ENCODE peak calls at places on chromosomes 6 and 20, in six cellular contexts. One of them, this sample, is unnamed.

GRCh38 chr20:58406422-58407001 is 17.5 kb downstream of the VAPB start:
- DNase-seq in PC-9: no peak
- DNase-seq in H1: no peak
- DNase-seq in fibroblast of lung: peak
- DNase-seq in A673: peak
- DNase-seq in MM.1S: no peak
- DNase-seq in this sample: no peak

GRCh38 chr6:36752187-36752885 is 54.7 kb downstream of the RAB44 start:
- DNase-seq in H1: no peak
- DNase-seq in PC-9: peak
- DNase-seq in A673: no peak
- DNase-seq in fibroblast of lung: no peak
- DNase-seq in MM.1S: peak
- DNase-seq in this sample: no peak

GRCh38 chr6:157148391-157149323 is 174.7 kb downstream of the TMEM242 start:
- DNase-seq in H1: no peak
- DNase-seq in fibroblast of lung: peak
- DNase-seq in PC-9: peak
- DNase-seq in MM.1S: no peak
- DNase-seq in A673: peak
- DNase-seq in this sample: no peak

GRCh38 chr20:64101731-64102621 is 5.4 kb downstream of the NPBWR2 start:
- DNase-seq in A673: peak
- DNase-seq in PC-9: peak
- DNase-seq in fibroblast of lung: no peak
- DNase-seq in H1: no peak
- DNase-seq in MM.1S: peak
- DNase-seq in this sample: no peak

GRCh38 chr6:158783851-158784250 is 35.3 kb downstream of the EZR start:
- DNase-seq in A673: no peak
- DNase-seq in fibroblast of lung: no peak
- DNase-seq in H1: no peak
- DNase-seq in MM.1S: no peak
- DNase-seq in PC-9: no peak
- DNase-seq in this sample: no peak

GRCh38 chr6:72554761-72555221 is 67.1 kb upstream of the KCNQ5 start:
- DNase-seq in A673: no peak
- DNase-seq in fibroblast of lung: peak
- DNase-seq in PC-9: no peak
- DNase-seq in H1: no peak
- DNase-seq in MM.1S: no peak
- DNase-seq in this sample: no peak

GRCh38 chr6:73231986-73232391 is 6.7 kb upstream of the KHDC1L start:
- DNase-seq in A673: no peak
- DNase-seq in fibroblast of lung: peak
- DNase-seq in H1: no peak
- DNase-seq in PC-9: no peak
- DNase-seq in MM.1S: peak
- DNase-seq in this sample: no peak

GRCh38 chr20:13681248-13682125 is 42.8 kb upstream of the TASP1 start:
- DNase-seq in H1: no peak
- DNase-seq in fibroblast of lung: no peak
- DNase-seq in PC-9: no peak
- DNase-seq in A673: no peak
- DNase-seq in MM.1S: peak
- DNase-seq in this sample: no peak

GRCh38 chr6:135351635-135352034 is 145.9 kb downstream of the AHI1 start:
- DNase-seq in A673: no peak
- DNase-seq in H1: no peak
- DNase-seq in fibroblast of lung: no peak
- DNase-seq in MM.1S: no peak
- DNase-seq in PC-9: no peak
- DNase-seq in this sample: no peak

GRCh38 chr6:80022803-80023202 is 18.4 kb downstream of the TTK start:
- DNase-seq in H1: no peak
- DNase-seq in fibroblast of lung: peak
- DNase-seq in A673: no peak
- DNase-seq in PC-9: no peak
- DNase-seq in MM.1S: no peak
- DNase-seq in this sample: no peak

GRCh38 chr6:149488815-149489214 is 4.0 kb upstream of the ZC3H12D start:
- DNase-seq in A673: no peak
- DNase-seq in H1: no peak
- DNase-seq in PC-9: no peak
- DNase-seq in fibroblast of lung: no peak
- DNase-seq in MM.1S: no peak
- DNase-seq in this sample: no peak

GRCh38 chr6:138588805-138589434 is 89.6 kb upstream of the NHSL1 start:
- DNase-seq in MM.1S: peak
- DNase-seq in H1: no peak
- DNase-seq in fibroblast of lung: peak
- DNase-seq in PC-9: peak
- DNase-seq in A673: peak
- DNase-seq in this sample: no peak

GRCh38 chr6:127182501-127182900 is 64.0 kb downstream of the RSPO3 start:
- DNase-seq in MM.1S: no peak
- DNase-seq in fibroblast of lung: peak
- DNase-seq in A673: peak
- DNase-seq in H1: no peak
- DNase-seq in PC-9: no peak
- DNase-seq in this sample: no peak

GRCh38 chr6:18389479-18389878 is 2.3 kb downstream of the RNF144B start:
- DNase-seq in PC-9: no peak
- DNase-seq in fibroblast of lung: peak
- DNase-seq in H1: no peak
- DNase-seq in MM.1S: no peak
- DNase-seq in A673: no peak
- DNase-seq in this sample: no peak
- H3K4me3 ChIP-seq in PC-9: peak
- H3K4me3 ChIP-seq in fibroblast of lung: no peak
- H3K4me3 ChIP-seq in H1: no peak
- H3K4me3 ChIP-seq in MM.1S: no peak
- H3K4me3 ChIP-seq in A673: no peak
- H3K4me3 ChIP-seq in this sample: peak

GRCh38 chr6:16873698-16874097 is 112.4 kb upstream of the ATXN1 start:
- DNase-seq in A673: no peak
- DNase-seq in H1: no peak
- DNase-seq in fibroblast of lung: no peak
- DNase-seq in MM.1S: no peak
- DNase-seq in PC-9: no peak
- DNase-seq in this sample: no peak

GRCh38 chr6:16871047-16871446 is 109.8 kb upstream of the ATXN1 start:
- DNase-seq in PC-9: no peak
- DNase-seq in A673: no peak
- DNase-seq in H1: no peak
- DNase-seq in MM.1S: no peak
- DNase-seq in fibroblast of lung: no peak
- DNase-seq in this sample: no peak

GRCh38 chr6:16876201-16876600 is 114.9 kb upstream of the ATXN1 start:
- DNase-seq in PC-9: no peak
- DNase-seq in A673: no peak
- DNase-seq in MM.1S: no peak
- DNase-seq in fibroblast of lung: peak
- DNase-seq in H1: no peak
- DNase-seq in this sample: no peak

GRCh38 chr6:16868968-16869367 is 107.7 kb upstream of the ATXN1 start:
- DNase-seq in A673: no peak
- DNase-seq in PC-9: peak
- DNase-seq in MM.1S: no peak
- DNase-seq in fibroblast of lung: peak
- DNase-seq in H1: no peak
- DNase-seq in this sample: no peak

DNA sequence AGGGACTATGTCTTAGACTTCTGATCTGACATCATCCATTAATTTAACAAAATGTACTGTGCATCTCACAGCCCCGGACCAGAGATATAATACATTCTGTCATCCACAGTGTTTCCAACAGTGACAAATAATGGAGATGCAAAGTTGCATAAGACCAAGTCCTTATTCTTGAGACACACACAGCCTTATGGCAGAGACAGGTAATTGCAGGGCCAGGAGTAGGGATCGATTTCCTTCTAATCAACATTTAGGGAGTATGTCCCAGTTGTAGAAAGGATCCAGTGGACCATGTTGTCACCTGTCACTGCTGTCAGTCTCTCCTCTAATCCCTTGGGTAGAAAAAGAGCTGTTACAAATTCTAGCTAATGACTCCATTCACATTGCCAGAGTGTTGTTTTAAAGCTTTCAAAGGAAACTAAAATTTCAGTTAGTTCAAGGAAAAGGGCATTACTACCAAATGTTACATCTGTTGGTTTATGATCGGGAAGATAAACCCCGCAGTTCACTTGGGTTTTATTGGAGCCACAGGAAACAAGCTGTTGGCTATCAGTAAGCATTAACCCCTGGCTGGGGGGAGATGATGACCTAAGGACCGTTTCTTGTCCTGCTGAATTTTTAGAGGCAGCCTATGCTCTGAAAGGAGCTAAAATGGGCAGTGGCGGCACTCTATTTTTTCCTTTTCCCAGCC is 111.4 kb upstream of the ATXN1 start:
- DNase-seq in H1: no peak
- DNase-seq in MM.1S: no peak
- DNase-seq in A673: no peak
- DNase-seq in fibroblast of lung: no peak
- DNase-seq in PC-9: no peak
- DNase-seq in this sample: no peak
- TF ChIP-seq CTCF in H1: peak
- TF ChIP-seq CTCF in MM.1S: no peak
- TF ChIP-seq CTCF in A673: peak
- TF ChIP-seq CTCF in fibroblast of lung: no peak
- TF ChIP-seq CTCF in PC-9: no peak
- TF ChIP-seq CTCF in this sample: peak

DNA sequence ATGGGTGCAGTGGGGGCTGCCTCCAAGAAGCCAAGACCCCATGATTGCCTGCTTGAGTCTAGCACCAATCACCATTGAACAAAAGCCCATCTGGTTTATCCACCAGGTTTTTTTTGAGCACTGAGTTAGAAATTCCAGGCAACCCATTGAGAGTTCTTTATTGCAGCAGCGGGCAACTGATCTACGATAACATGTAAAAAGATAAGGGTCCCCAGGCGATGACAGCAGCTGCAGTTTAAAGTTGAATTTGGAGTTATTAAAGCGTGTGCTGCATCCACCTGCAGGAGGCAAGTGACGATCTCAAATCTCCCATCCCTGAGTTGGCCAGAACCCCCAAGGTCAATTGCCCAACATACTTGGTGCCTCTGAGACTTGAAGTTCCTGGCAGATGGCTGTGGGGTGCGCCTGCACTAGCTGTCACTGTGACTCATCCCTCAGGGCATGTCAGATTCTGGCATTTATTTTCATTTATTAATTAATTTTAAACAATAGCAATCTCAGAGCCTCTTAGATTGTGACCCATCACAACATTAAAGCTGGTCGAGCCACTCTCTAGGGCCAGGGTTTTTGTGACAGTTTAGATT is 290.4 kb upstream of the SULF2 start:
- DNase-seq in A673: no peak
- DNase-seq in PC-9: peak
- DNase-seq in fibroblast of lung: no peak
- DNase-seq in MM.1S: no peak
- DNase-seq in H1: no peak
- DNase-seq in this sample: no peak
- TF ChIP-seq EZH2 in A673: no peak
- TF ChIP-seq EZH2 in PC-9: no peak
- TF ChIP-seq EZH2 in fibroblast of lung: no peak
- TF ChIP-seq EZH2 in MM.1S: no peak
- TF ChIP-seq EZH2 in H1: no peak
- TF ChIP-seq EZH2 in this sample: no peak

GRCh38 chr6:101403566-101403965 is 10.1 kb downstream of the GRIK2 start:
- DNase-seq in MM.1S: no peak
- DNase-seq in fibroblast of lung: no peak
- DNase-seq in H1: no peak
- DNase-seq in A673: no peak
- DNase-seq in PC-9: no peak
- DNase-seq in this sample: no peak

GRCh38 chr6:101400341-101400740 is 6.8 kb downstream of the GRIK2 start:
- DNase-seq in fibroblast of lung: no peak
- DNase-seq in PC-9: no peak
- DNase-seq in H1: no peak
- DNase-seq in MM.1S: no peak
- DNase-seq in A673: no peak
- DNase-seq in this sample: no peak

GRCh38 chr6:101401792-101402617 is 8.5 kb downstream of the GRIK2 start:
- DNase-seq in fibroblast of lung: peak
- DNase-seq in H1: no peak
- DNase-seq in A673: no peak
- DNase-seq in MM.1S: no peak
- DNase-seq in PC-9: no peak
- DNase-seq in this sample: no peak

GRCh38 chr6:101404767-101405166 is 11.3 kb downstream of the GRIK2 start:
- DNase-seq in PC-9: no peak
- DNase-seq in H1: no peak
- DNase-seq in fibroblast of lung: no peak
- DNase-seq in MM.1S: no peak
- DNase-seq in A673: peak
- DNase-seq in this sample: no peak

DNA sequence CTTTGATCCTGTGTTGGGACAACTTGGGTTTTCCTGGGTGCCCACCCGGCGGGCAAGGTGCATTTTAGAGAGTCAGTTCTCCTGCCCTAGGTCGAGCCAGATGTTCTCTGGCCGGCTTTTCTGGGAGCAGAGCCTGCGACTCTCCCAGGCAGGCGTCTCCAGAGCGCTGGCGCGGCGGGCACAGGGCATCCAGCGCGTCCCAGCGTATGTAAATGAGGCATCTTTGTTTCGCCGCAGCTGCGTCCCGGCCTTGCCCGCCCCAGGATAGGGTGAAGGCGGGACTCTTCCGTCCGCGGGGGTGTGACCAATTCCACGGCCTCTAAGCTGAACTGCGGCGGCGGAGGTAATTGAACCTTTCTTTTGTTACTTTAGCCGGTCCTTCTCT is 9.1 kb downstream of the GRIK2 start:
- DNase-seq in PC-9: no peak
- DNase-seq in A673: no peak
- DNase-seq in fibroblast of lung: no peak
- DNase-seq in MM.1S: no peak
- DNase-seq in H1: no peak
- DNase-seq in this sample: no peak
- H3K4me3 ChIP-seq in PC-9: no peak
- H3K4me3 ChIP-seq in A673: no peak
- H3K4me3 ChIP-seq in fibroblast of lung: no peak
- H3K4me3 ChIP-seq in MM.1S: no peak
- H3K4me3 ChIP-seq in H1: peak
- H3K4me3 ChIP-seq in this sample: no peak

GRCh38 chr20:17659801-17660200 is 22.2 kb downstream of the RRBP1 start:
- DNase-seq in PC-9: no peak
- DNase-seq in MM.1S: no peak
- DNase-seq in fibroblast of lung: no peak
- DNase-seq in A673: no peak
- DNase-seq in H1: no peak
- DNase-seq in this sample: no peak
- TF ChIP-seq CTCF in PC-9: no peak
- TF ChIP-seq CTCF in MM.1S: peak
- TF ChIP-seq CTCF in fibroblast of lung: peak
- TF ChIP-seq CTCF in A673: peak
- TF ChIP-seq CTCF in H1: peak
- TF ChIP-seq CTCF in this sample: no peak

This sample was measured in keratinocyte.